ENCODE peak calls at places on chromosomes 16 and 17, in eight cellular contexts. B, H, Z, F, X, P, O and T are unnamed samples.

GRCh38 chr17:40552806-40553693 is 12.2 kb downstream of the CCR7 start:
- DNase-seq in B (no peak), H (no peak), Z (peak), F (peak), X (no peak), P (no peak), O (no peak), T (no peak)

GRCh38 chr16:57299009-57299718 is 14.7 kb upstream of the PLLP start:
- DNase-seq in B (no peak), H (peak), Z (peak), F (peak), X (peak), P (no peak), O (no peak), T (no peak)

GRCh38 chr17:80889231-80889896 is 102.3 kb upstream of the CHMP6 start:
- DNase-seq in B (no peak), H (no peak), Z (no peak), F (peak), X (no peak), P (no peak), O (no peak), T (no peak)

GRCh38 chr16:21626659-21627277 is 25.6 kb downstream of the IGSF6 start:
- DNase-seq in B (peak), H (no peak), Z (no peak), F (no peak), X (peak), P (peak), O (peak), T (peak)

GRCh38 chr17:51948128-51948527 is 210.4 kb downstream of the CA10 start:
- DNase-seq in B (peak), H (no peak), Z (no peak), F (no peak), X (no peak), P (peak), O (no peak), T (no peak)

GRCh38 chr17:76272541-76273434 is 7.6 kb downstream of the UBALD2 start:
- DNase-seq in B (no peak), H (no peak), Z (no peak), F (no peak), X (no peak), P (no peak), O (no peak), T (no peak)

GRCh38 chr16:15952265-15952711 is 2.9 kb downstream of the ABCC1 start:
- DNase-seq in B (no peak), H (no peak), Z (no peak), F (no peak), X (no peak), P (no peak), O (peak), T (peak)

GRCh38 chr17:27290916-27291598 is 2.9 kb upstream of the WSB1 start:
- DNase-seq in B (no peak), H (no peak), Z (no peak), F (no peak), X (no peak), P (no peak), O (peak), T (no peak)

GRCh38 chr17:66777689-66778225 is 57.2 kb upstream of the CACNG5 start:
- DNase-seq in B (no peak), H (no peak), Z (peak), F (no peak), X (no peak), P (no peak), O (peak), T (no peak)

GRCh38 chr17:60640503-60640902 is 37.1 kb upstream of the BCAS3 start:
- DNase-seq in B (no peak), H (no peak), Z (no peak), F (no peak), X (no peak), P (peak), O (no peak), T (peak)

GRCh38 chr16:8963010-8963824 is 489 bp downstream of the USP7 start:
- DNase-seq in B (no peak), H (no peak), Z (no peak), F (no peak), X (no peak), P (no peak), O (peak), T (peak)